ENCODE peak calls at places on chromosomes 3 and 15, in four cellular contexts. One of them, this sample, is unnamed.

GRCh38 chr3:150528359-150528797 is 17.9 kb downstream of the SERP1 start:
- DNase-seq in dorsolateral prefrontal cortex: no peak
- DNase-seq in pancreas: no peak
- DNase-seq in activated naive CD4-positive, alpha-beta T cell: no peak
- DNase-seq in this sample: no peak

GRCh38 chr3:127675651-127676391 is 3.1 kb downstream of the ABTB1 start:
- DNase-seq in pancreas: peak; percentile 30
- DNase-seq in dorsolateral prefrontal cortex: peak; percentile 33
- DNase-seq in activated naive CD4-positive, alpha-beta T cell: no peak
- DNase-seq in this sample: no peak

GRCh38 chr15:73052679-73053397 is 575 bp downstream of the NEO1 start:
- DNase-seq in dorsolateral prefrontal cortex: peak; percentile 64
- DNase-seq in activated naive CD4-positive, alpha-beta T cell: peak; percentile 23
- DNase-seq in pancreas: peak; percentile 68
- DNase-seq in this sample: peak; percentile 12

GRCh38 chr15:81163961-81164800 is 30.1 kb downstream of the CFAP161 start:
- DNase-seq in pancreas: no peak
- DNase-seq in dorsolateral prefrontal cortex: no peak
- DNase-seq in activated naive CD4-positive, alpha-beta T cell: no peak
- DNase-seq in this sample: no peak

GRCh38 chr3:194812177-194812576 is 126.5 kb downstream of the FAM43A start:
- DNase-seq in pancreas: no peak
- DNase-seq in activated naive CD4-positive, alpha-beta T cell: no peak
- DNase-seq in dorsolateral prefrontal cortex: no peak
- DNase-seq in this sample: no peak

GRCh38 chr3:3366391-3366790 is 186.9 kb upstream of the CRBN start:
- DNase-seq in dorsolateral prefrontal cortex: no peak
- DNase-seq in pancreas: no peak
- DNase-seq in activated naive CD4-positive, alpha-beta T cell: no peak
- DNase-seq in this sample: no peak

GRCh38 chr15:25178835-25179672 is 224.3 kb downstream of the SNRPN start:
- DNase-seq in pancreas: peak; percentile 26
- DNase-seq in activated naive CD4-positive, alpha-beta T cell: no peak
- DNase-seq in dorsolateral prefrontal cortex: no peak
- DNase-seq in this sample: no peak

GRCh38 chr3:8576436-8576835 is 68.2 kb downstream of the SSUH2 start:
- DNase-seq in dorsolateral prefrontal cortex: no peak
- DNase-seq in pancreas: no peak
- DNase-seq in activated naive CD4-positive, alpha-beta T cell: no peak
- DNase-seq in this sample: no peak

GRCh38 chr3:124552224-124552623 is 178.0 kb upstream of the UMPS start:
- DNase-seq in pancreas: no peak
- DNase-seq in activated naive CD4-positive, alpha-beta T cell: no peak
- DNase-seq in dorsolateral prefrontal cortex: no peak
- DNase-seq in this sample: no peak

GRCh38 chr3:71583569-71584215 is at the start of gene FOXP1:
- DNase-seq in activated naive CD4-positive, alpha-beta T cell: peak; percentile 54
- DNase-seq in dorsolateral prefrontal cortex: peak; percentile 82
- DNase-seq in pancreas: peak; percentile 84
- DNase-seq in this sample: peak; percentile 85

GRCh38 chr15:68279218-68279533 is 1.6 kb downstream of the FEM1B start:
- DNase-seq in dorsolateral prefrontal cortex: no peak
- DNase-seq in activated naive CD4-positive, alpha-beta T cell: no peak
- DNase-seq in pancreas: no peak
- DNase-seq in this sample: no peak

GRCh38 chr3:71600646-71601288 is 17.2 kb upstream of the FOXP1 start:
- DNase-seq in pancreas: no peak
- DNase-seq in activated naive CD4-positive, alpha-beta T cell: no peak
- DNase-seq in dorsolateral prefrontal cortex: no peak
- DNase-seq in this sample: no peak

GRCh38 chr3:166190360-166190759 is 353.1 kb upstream of the BCHE start:
- DNase-seq in activated naive CD4-positive, alpha-beta T cell: no peak
- DNase-seq in dorsolateral prefrontal cortex: no peak
- DNase-seq in pancreas: no peak
- DNase-seq in this sample: no peak

GRCh38 chr3:792651-793050 is 300.2 kb upstream of the CNTN6 start:
- DNase-seq in pancreas: no peak
- DNase-seq in activated naive CD4-positive, alpha-beta T cell: no peak
- DNase-seq in dorsolateral prefrontal cortex: no peak
- DNase-seq in this sample: no peak

GRCh38 chr3:87370007-87370406 is 93.6 kb upstream of the POU1F1 start:
- DNase-seq in dorsolateral prefrontal cortex: no peak
- DNase-seq in activated naive CD4-positive, alpha-beta T cell: no peak
- DNase-seq in pancreas: no peak
- DNase-seq in this sample: no peak

GRCh38 chr15:48413304-48413703 is 82.1 kb downstream of the DUT start:
- DNase-seq in dorsolateral prefrontal cortex: no peak
- DNase-seq in pancreas: no peak
- DNase-seq in activated naive CD4-positive, alpha-beta T cell: no peak
- DNase-seq in this sample: no peak

GRCh38 chr3:27511724-27512422 is 27.7 kb upstream of the SLC4A7 start:
- DNase-seq in activated naive CD4-positive, alpha-beta T cell: no peak
- DNase-seq in pancreas: no peak
- DNase-seq in dorsolateral prefrontal cortex: no peak
- DNase-seq in this sample: no peak

GRCh38 chr3:171192176-171192854 is 165.8 kb upstream of the SLC2A2 start:
- DNase-seq in dorsolateral prefrontal cortex: no peak
- DNase-seq in pancreas: no peak
- DNase-seq in activated naive CD4-positive, alpha-beta T cell: no peak
- DNase-seq in this sample: no peak

GRCh38 chr15:45169608-45170480 is 17.9 kb downstream of the SHF start:
- DNase-seq in activated naive CD4-positive, alpha-beta T cell: no peak
- DNase-seq in pancreas: no peak
- DNase-seq in dorsolateral prefrontal cortex: no peak
- DNase-seq in this sample: no peak

GRCh38 chr3:71127463-71128243 is 455.9 kb downstream of the FOXP1 start:
- DNase-seq in activated naive CD4-positive, alpha-beta T cell: no peak
- DNase-seq in dorsolateral prefrontal cortex: no peak
- DNase-seq in pancreas: no peak
- DNase-seq in this sample: no peak

GRCh38 chr3:128339491-128340012 is 127.1 kb downstream of the DNAJB8 start:
- DNase-seq in pancreas: peak; percentile 20
- DNase-seq in activated naive CD4-positive, alpha-beta T cell: no peak
- DNase-seq in dorsolateral prefrontal cortex: no peak
- DNase-seq in this sample: no peak

GRCh38 chr15:87033056-87033455 is 953.4 kb downstream of the AGBL1 start:
- DNase-seq in dorsolateral prefrontal cortex: no peak
- DNase-seq in pancreas: no peak
- DNase-seq in activated naive CD4-positive, alpha-beta T cell: no peak
- DNase-seq in this sample: no peak

GRCh38 chr3:120461416-120461815 is 10.6 kb upstream of the FSTL1 start:
- DNase-seq in activated naive CD4-positive, alpha-beta T cell: no peak
- DNase-seq in dorsolateral prefrontal cortex: no peak
- DNase-seq in pancreas: no peak
- DNase-seq in this sample: no peak

GRCh38 chr3:35322070-35322469 is 317.3 kb upstream of the ARPP21 start:
- DNase-seq in pancreas: no peak
- DNase-seq in activated naive CD4-positive, alpha-beta T cell: no peak
- DNase-seq in dorsolateral prefrontal cortex: no peak
- DNase-seq in this sample: no peak

GRCh38 chr3:172317984-172318383 is 130.3 kb downstream of the GHSR start:
- DNase-seq in dorsolateral prefrontal cortex: no peak
- DNase-seq in pancreas: no peak
- DNase-seq in activated naive CD4-positive, alpha-beta T cell: no peak
- DNase-seq in this sample: no peak

GRCh38 chr15:80162059-80162554 is 9.3 kb downstream of the FAH start:
- DNase-seq in dorsolateral prefrontal cortex: no peak
- DNase-seq in pancreas: no peak
- DNase-seq in activated naive CD4-positive, alpha-beta T cell: no peak
- DNase-seq in this sample: no peak

GRCh38 chr3:63940389-63940757 is 28.2 kb upstream of the SCAANT1 start:
- DNase-seq in pancreas: no peak
- DNase-seq in dorsolateral prefrontal cortex: no peak
- DNase-seq in activated naive CD4-positive, alpha-beta T cell: no peak
- DNase-seq in this sample: no peak

GRCh38 chr3:194773216-194773615 is 87.5 kb downstream of the FAM43A start:
- DNase-seq in pancreas: no peak
- DNase-seq in activated naive CD4-positive, alpha-beta T cell: no peak
- DNase-seq in dorsolateral prefrontal cortex: peak; percentile 23
- DNase-seq in this sample: no peak

GRCh38 chr3:33237439-33237838 is 18.8 kb upstream of the SUSD5 start:
- DNase-seq in dorsolateral prefrontal cortex: no peak
- DNase-seq in pancreas: no peak
- DNase-seq in activated naive CD4-positive, alpha-beta T cell: no peak
- DNase-seq in this sample: no peak

GRCh38 chr3:48598323-48599076 is 3.4 kb upstream of the COL7A1 start:
- DNase-seq in dorsolateral prefrontal cortex: no peak
- DNase-seq in pancreas: no peak
- DNase-seq in activated naive CD4-positive, alpha-beta T cell: no peak
- DNase-seq in this sample: no peak

GRCh38 chr3:105511031-105511430 is 144.3 kb downstream of the ALCAM start:
- DNase-seq in dorsolateral prefrontal cortex: no peak
- DNase-seq in activated naive CD4-positive, alpha-beta T cell: no peak
- DNase-seq in pancreas: no peak
- DNase-seq in this sample: no peak

GRCh38 chr15:25939122-25939521 is 76.0 kb upstream of the ATP10A start:
- DNase-seq in activated naive CD4-positive, alpha-beta T cell: no peak
- DNase-seq in dorsolateral prefrontal cortex: no peak
- DNase-seq in pancreas: no peak
- DNase-seq in this sample: no peak

This sample was measured in caudate nucleus.